ENCODE peak calls at places on chromosomes 2 and 18, in four cellular contexts. One of them, this sample, is unnamed.

GRCh38 chr2:189014426-189015138 is 40.4 kb downstream of the COL3A1 start:
- DNase-seq in glutamatergic neuron: no peak
- DNase-seq in dorsolateral prefrontal cortex: no peak
- DNase-seq in progenitor cell of endocrine pancreas: no peak
- DNase-seq in this sample: peak

GRCh38 chr18:7885763-7886295 is 318.7 kb downstream of the PTPRM start:
- DNase-seq in glutamatergic neuron: no peak
- DNase-seq in dorsolateral prefrontal cortex: no peak
- DNase-seq in progenitor cell of endocrine pancreas: no peak
- DNase-seq in this sample: peak

GRCh38 chr2:236776695-236777251 is 207.1 kb downstream of the ACKR3 start:
- DNase-seq in glutamatergic neuron: no peak
- DNase-seq in dorsolateral prefrontal cortex: no peak
- DNase-seq in progenitor cell of endocrine pancreas: no peak
- DNase-seq in this sample: peak

GRCh38 chr2:236565879-236566402 is 3.7 kb upstream of the ACKR3 start:
- DNase-seq in glutamatergic neuron: no peak
- DNase-seq in dorsolateral prefrontal cortex: no peak
- DNase-seq in progenitor cell of endocrine pancreas: no peak
- DNase-seq in this sample: no peak

GRCh38 chr2:109062558-109063325 is 66.3 kb upstream of the SH3RF3 start:
- DNase-seq in glutamatergic neuron: no peak
- DNase-seq in dorsolateral prefrontal cortex: no peak
- DNase-seq in progenitor cell of endocrine pancreas: no peak
- DNase-seq in this sample: no peak

GRCh38 chr2:174158003-174158402 is 90.3 kb downstream of the OLA1 start:
- DNase-seq in glutamatergic neuron: peak
- DNase-seq in dorsolateral prefrontal cortex: no peak
- DNase-seq in progenitor cell of endocrine pancreas: no peak
- DNase-seq in this sample: peak

GRCh38 chr2:173346035-173346434 is 8.6 kb upstream of the CDCA7 start:
- DNase-seq in glutamatergic neuron: no peak
- DNase-seq in dorsolateral prefrontal cortex: no peak
- DNase-seq in progenitor cell of endocrine pancreas: no peak
- DNase-seq in this sample: no peak

GRCh38 chr2:74119324-74119723 is 28.4 kb downstream of the BOLA3 start:
- DNase-seq in glutamatergic neuron: no peak
- DNase-seq in dorsolateral prefrontal cortex: no peak
- DNase-seq in progenitor cell of endocrine pancreas: no peak
- DNase-seq in this sample: peak

GRCh38 chr18:46770708-46771107 is 13.9 kb upstream of the ST8SIA5 start:
- DNase-seq in glutamatergic neuron: no peak
- DNase-seq in dorsolateral prefrontal cortex: no peak
- DNase-seq in progenitor cell of endocrine pancreas: no peak
- DNase-seq in this sample: no peak

GRCh38 chr2:74430502-74430901 is 9.0 kb downstream of the WDR54 start:
- DNase-seq in glutamatergic neuron: no peak
- DNase-seq in dorsolateral prefrontal cortex: no peak
- DNase-seq in progenitor cell of endocrine pancreas: no peak
- DNase-seq in this sample: no peak

GRCh38 chr2:232588680-232589585 is 38.4 kb downstream of the EIF4E2 start:
- DNase-seq in glutamatergic neuron: no peak
- DNase-seq in dorsolateral prefrontal cortex: peak
- DNase-seq in progenitor cell of endocrine pancreas: no peak
- DNase-seq in this sample: peak

GRCh38 chr2:232597362-232598079 is 35.9 kb upstream of the EFHD1 start:
- DNase-seq in glutamatergic neuron: no peak
- DNase-seq in dorsolateral prefrontal cortex: no peak
- DNase-seq in progenitor cell of endocrine pancreas: no peak
- DNase-seq in this sample: no peak

GRCh38 chr2:232593931-232594330 is 39.5 kb upstream of the EFHD1 start:
- DNase-seq in glutamatergic neuron: no peak
- DNase-seq in dorsolateral prefrontal cortex: no peak
- DNase-seq in progenitor cell of endocrine pancreas: no peak
- DNase-seq in this sample: no peak

GRCh38 chr2:232588031-232588430 is 37.5 kb downstream of the EIF4E2 start:
- DNase-seq in glutamatergic neuron: no peak
- DNase-seq in dorsolateral prefrontal cortex: no peak
- DNase-seq in progenitor cell of endocrine pancreas: no peak
- DNase-seq in this sample: no peak

GRCh38 chr2:232592687-232593407 is 40.6 kb upstream of the EFHD1 start:
- DNase-seq in glutamatergic neuron: no peak
- DNase-seq in dorsolateral prefrontal cortex: no peak
- DNase-seq in progenitor cell of endocrine pancreas: no peak
- DNase-seq in this sample: peak
- TF ChIP-seq CTCF in glutamatergic neuron: no peak
- TF ChIP-seq CTCF in dorsolateral prefrontal cortex: no peak
- TF ChIP-seq CTCF in progenitor cell of endocrine pancreas: no peak
- TF ChIP-seq CTCF in this sample: peak

DNA sequence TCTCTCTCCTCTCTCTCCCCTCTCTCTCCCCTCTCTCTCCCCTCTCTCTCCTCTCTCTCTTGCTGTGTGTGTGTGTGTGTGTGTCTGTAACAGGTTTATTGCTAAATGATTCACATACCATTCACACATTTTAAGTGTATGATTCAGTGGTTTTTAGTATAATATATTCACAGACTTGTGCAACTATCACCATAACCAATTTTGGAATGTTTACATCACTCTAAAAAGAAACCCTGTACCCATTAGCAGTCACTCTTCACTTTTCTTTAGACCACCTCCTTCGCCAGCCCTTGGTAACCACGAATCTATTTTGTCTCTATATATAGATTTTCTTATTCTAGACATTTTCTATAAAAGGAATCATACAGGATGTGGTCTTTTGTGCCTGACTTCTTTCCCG is 11.4 kb downstream of the THNSL2 start:
- DNase-seq in glutamatergic neuron: no peak
- DNase-seq in dorsolateral prefrontal cortex: no peak
- DNase-seq in progenitor cell of endocrine pancreas: no peak
- DNase-seq in this sample: no peak
- TF ChIP-seq CTCF in glutamatergic neuron: no peak
- TF ChIP-seq CTCF in dorsolateral prefrontal cortex: no peak
- TF ChIP-seq CTCF in progenitor cell of endocrine pancreas: no peak
- TF ChIP-seq CTCF in this sample: no peak

DNA sequence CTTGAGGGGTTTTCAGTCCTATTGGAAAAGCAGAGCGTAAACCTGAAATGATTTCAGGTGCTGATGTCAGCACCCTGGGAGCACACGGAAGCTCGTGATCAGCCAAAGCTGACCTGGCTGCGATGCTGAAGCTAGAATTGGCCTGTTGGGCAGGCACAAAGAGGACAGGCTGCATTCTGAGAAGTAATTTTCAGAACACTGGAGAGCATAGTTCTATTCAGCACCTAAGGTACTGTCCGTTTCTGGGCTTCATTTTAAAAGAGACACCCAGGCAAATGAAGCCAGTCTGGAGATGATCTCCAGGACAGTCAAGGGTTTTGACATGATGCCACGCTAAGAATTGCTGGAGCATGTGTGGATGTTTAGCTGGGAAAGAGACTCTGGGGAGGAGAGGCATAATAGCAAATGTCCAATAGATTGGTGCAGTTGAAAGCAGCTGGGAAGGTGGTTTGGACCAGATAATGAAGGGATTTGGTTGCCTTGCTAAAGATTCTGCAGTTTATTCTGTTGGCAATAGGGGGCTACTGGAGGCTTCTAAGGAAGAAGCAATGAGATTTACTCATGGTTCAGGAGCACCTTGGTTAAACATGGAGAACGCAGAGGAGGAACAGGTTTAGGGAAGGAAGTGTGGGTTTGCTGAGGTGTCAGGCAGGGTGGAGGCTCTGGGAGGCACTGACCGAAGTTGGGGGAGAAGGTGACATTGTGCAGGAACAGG is 86.6 kb downstream of the ACOXL start:
- DNase-seq in glutamatergic neuron: no peak
- DNase-seq in dorsolateral prefrontal cortex: no peak
- DNase-seq in progenitor cell of endocrine pancreas: no peak
- DNase-seq in this sample: no peak
- TF ChIP-seq CTCF in glutamatergic neuron: no peak
- TF ChIP-seq CTCF in dorsolateral prefrontal cortex: no peak
- TF ChIP-seq CTCF in progenitor cell of endocrine pancreas: peak
- TF ChIP-seq CTCF in this sample: peak

DNA sequence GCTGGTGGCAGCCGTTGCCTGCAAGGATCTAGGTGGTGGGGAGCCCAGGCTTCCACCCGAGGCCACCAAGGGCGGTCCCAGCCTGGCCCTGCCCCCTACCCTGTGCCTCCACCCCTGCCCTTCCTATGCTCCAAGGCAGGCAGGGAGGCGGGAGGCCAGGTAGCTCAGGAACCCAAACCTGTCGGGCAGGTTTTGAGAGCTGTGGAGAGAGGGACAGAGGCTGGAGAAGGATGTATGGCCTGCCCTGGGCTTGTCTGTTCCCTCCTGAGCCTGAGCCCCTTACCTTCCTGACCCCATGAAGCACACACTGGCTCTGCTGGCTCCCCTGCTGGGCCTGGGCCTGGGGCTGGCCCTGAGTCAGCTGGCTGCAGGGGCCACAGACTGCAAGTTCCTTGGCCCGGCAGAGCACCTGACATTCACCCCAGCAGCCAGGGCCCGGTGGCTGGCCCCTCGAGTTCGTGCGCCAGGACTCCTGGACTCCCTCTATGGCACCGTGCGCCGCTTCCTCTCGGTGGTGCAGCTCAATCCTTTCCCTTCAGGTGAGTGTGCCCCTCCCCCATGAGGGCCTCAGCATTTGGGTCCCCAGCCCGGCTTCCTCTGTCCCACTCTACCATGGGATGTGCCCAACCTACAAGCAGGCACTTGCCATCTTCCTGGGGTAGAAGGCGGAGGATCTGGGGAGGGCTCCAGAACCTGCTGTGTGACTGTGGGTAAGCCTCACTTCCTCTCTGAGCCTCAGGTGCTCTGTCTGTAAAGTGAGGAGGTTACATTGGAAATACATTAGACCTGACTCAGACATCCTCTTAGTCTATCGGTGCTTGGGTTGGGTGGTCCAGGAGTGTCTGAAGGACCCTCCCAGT is at the start of gene PROM2:
- DNase-seq in glutamatergic neuron: peak
- DNase-seq in dorsolateral prefrontal cortex: no peak
- DNase-seq in progenitor cell of endocrine pancreas: peak
- DNase-seq in this sample: no peak
- TF ChIP-seq CTCF in glutamatergic neuron: no peak
- TF ChIP-seq CTCF in dorsolateral prefrontal cortex: no peak
- TF ChIP-seq CTCF in progenitor cell of endocrine pancreas: no peak
- TF ChIP-seq CTCF in this sample: no peak

DNA sequence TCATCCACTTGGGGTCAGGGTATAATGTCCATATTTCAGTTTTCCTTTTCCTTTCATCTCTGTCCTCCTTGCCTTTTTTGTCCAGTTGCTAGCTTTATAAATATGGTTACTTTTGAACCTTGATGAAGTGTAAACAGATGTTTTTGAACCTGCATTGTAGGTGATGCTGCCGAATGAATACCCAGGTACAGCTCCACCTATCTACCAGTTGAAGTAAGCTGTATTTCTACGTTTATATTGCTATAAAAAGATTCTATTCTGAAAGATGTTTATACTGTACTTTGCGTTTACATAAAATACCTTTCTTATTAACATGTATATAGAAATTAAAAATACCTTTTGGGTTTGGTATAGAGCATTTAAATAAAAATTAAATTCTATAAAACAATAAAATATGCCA is 2.2 kb downstream of the IMPACT start:
- DNase-seq in glutamatergic neuron: no peak
- DNase-seq in dorsolateral prefrontal cortex: no peak
- DNase-seq in progenitor cell of endocrine pancreas: no peak
- DNase-seq in this sample: no peak
- TF ChIP-seq CTCF in glutamatergic neuron: no peak
- TF ChIP-seq CTCF in dorsolateral prefrontal cortex: no peak
- TF ChIP-seq CTCF in progenitor cell of endocrine pancreas: peak
- TF ChIP-seq CTCF in this sample: no peak

GRCh38 chr2:232668805-232669444 is 28.2 kb upstream of the GIGYF2 start:
- DNase-seq in glutamatergic neuron: no peak
- DNase-seq in dorsolateral prefrontal cortex: no peak
- DNase-seq in progenitor cell of endocrine pancreas: no peak
- DNase-seq in this sample: peak
- TF ChIP-seq CTCF in glutamatergic neuron: no peak
- TF ChIP-seq CTCF in dorsolateral prefrontal cortex: peak
- TF ChIP-seq CTCF in progenitor cell of endocrine pancreas: peak
- TF ChIP-seq CTCF in this sample: peak

DNA sequence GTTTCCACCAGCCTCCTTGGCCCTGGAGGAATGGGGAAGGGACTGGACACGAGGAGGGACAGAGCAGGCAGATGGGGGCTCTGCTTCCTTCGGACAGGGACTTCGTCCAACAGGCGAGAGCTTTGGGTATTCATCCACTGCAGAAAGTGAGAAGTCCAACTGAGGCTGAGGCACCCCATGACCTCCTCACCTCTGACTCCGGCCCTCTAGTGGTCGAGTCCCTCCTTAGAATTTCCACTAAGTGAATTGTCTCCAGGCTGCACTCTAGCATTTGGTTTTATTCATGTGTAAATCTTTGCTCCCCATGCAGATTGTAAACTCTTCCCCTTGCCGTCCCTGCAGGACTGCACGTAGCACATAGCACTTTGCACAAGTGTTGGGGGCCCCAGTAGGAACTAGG is 75.6 kb downstream of the TMEM247 start:
- DNase-seq in glutamatergic neuron: peak
- DNase-seq in dorsolateral prefrontal cortex: no peak
- DNase-seq in progenitor cell of endocrine pancreas: no peak
- DNase-seq in this sample: no peak
- TF ChIP-seq CTCF in glutamatergic neuron: peak
- TF ChIP-seq CTCF in dorsolateral prefrontal cortex: peak
- TF ChIP-seq CTCF in progenitor cell of endocrine pancreas: peak
- TF ChIP-seq CTCF in this sample: peak

DNA sequence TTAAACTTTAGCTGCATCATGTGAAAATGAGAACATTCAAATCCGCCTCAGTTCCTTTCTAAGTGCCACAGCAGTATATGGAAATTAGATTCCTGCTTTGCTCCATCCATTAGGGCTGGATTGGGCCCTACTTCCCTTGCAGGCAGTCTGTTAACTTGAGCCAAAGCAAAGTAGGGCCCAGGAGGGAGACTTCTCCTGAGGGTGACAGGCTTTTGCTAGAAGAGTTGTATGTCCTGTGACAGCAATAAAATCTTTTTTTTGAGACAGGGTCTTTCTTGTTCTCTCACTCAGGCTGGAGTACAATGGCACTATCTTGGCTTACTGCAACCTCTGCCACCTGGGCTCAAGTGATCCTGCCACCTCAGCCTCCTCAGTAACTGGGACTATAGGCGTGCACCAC is 28.1 kb downstream of the VIL1 start:
- DNase-seq in glutamatergic neuron: no peak
- DNase-seq in dorsolateral prefrontal cortex: no peak
- DNase-seq in progenitor cell of endocrine pancreas: no peak
- DNase-seq in this sample: no peak
- TF ChIP-seq CTCF in glutamatergic neuron: no peak
- TF ChIP-seq CTCF in dorsolateral prefrontal cortex: no peak
- TF ChIP-seq CTCF in progenitor cell of endocrine pancreas: no peak
- TF ChIP-seq CTCF in this sample: no peak

This sample was measured in fibroblast of pulmonary artery.